ENCODE peak calls at places on chromosome 18, in seven cellular contexts. B is BJ, F is AG09319, S is HFFc6, Z is adrenal gland, K is GM12878, J is A549. D is an unnamed sample.

GRCh38 chr18:76875390-76876330 is 53.3 kb downstream of the ZNF236 start:
- DNase-seq in B (no peak), K (no peak), F (no peak), J (peak; percentile 55), S (no peak), Z (peak; percentile 29), D (no peak)

GRCh38 chr18:25724997-25725396 is 365.4 kb downstream of the SS18 start:
- DNase-seq in J (no peak), K (no peak), Z (no peak), S (no peak), B (no peak), F (no peak), D (no peak)

GRCh38 chr18:49848115-49848514 is 34.8 kb upstream of the ACAA2 start:
- DNase-seq in F (no peak), S (no peak), B (no peak), K (no peak), J (no peak), Z (no peak), D (no peak)

GRCh38 chr18:57619881-57620280 is 1.8 kb downstream of the NARS1 start:
- DNase-seq in B (no peak), Z (no peak), K (no peak), S (no peak), F (no peak), J (no peak), D (no peak)

GRCh38 chr18:47149457-47150028 is 757 bp downstream of the HDHD2 start:
- DNase-seq in J (peak; percentile 1), K (no peak), F (no peak), B (no peak), S (no peak), Z (no peak), D (no peak)

GRCh38 chr18:25230658-25231326 is 121.2 kb downstream of the ZNF521 start:
- DNase-seq in K (no peak), S (peak; percentile 74), J (peak; percentile 0), B (peak; percentile 67), F (peak; percentile 71), Z (peak; percentile 73), D (peak; percentile 52)

GRCh38 chr18:3104190-3105054 is 91.5 kb upstream of the LPIN2 start:
- DNase-seq in B (no peak), S (peak; percentile 45), Z (no peak), J (no peak), K (no peak), F (peak; percentile 65), D (no peak)

GRCh38 chr18:74674487-74674886 is 76.8 kb downstream of the ZNF407 start:
- DNase-seq in Z (no peak), B (no peak), J (no peak), F (no peak), S (no peak), K (no peak), D (no peak)

GRCh38 chr18:57813245-57813644 is 10.1 kb upstream of the ATP8B1 start:
- DNase-seq in J (peak; percentile 70), B (peak; percentile 91), K (no peak), S (peak; percentile 91), Z (no peak), F (peak; percentile 67), D (peak; percentile 92)

GRCh38 chr18:13137939-13138821 is 80.4 kb upstream of the LDLRAD4 start:
- DNase-seq in Z (peak; percentile 47), J (peak; percentile 70), B (no peak), K (peak; percentile 77), F (no peak), S (no peak), D (no peak)

GRCh38 chr18:35179906-35180305 is 60.9 kb upstream of the ZNF397 start:
- DNase-seq in K (no peak), F (no peak), B (no peak), J (no peak), S (no peak), Z (no peak), D (no peak)

GRCh38 chr18:65269375-65269774 is 481.4 kb upstream of the CDH7 start:
- DNase-seq in Z (peak; percentile 45), S (no peak), J (no peak), B (no peak), F (no peak), K (no peak), D (no peak)

GRCh38 chr18:36770315-36770946 is 58.4 kb downstream of the TPGS2 start:
- DNase-seq in S (no peak), F (no peak), Z (no peak), B (no peak), J (no peak), K (no peak), D (no peak)
- TF ChIP-seq CTCF in S (no peak), F (no peak), Z (no peak), B (no peak), J (no peak), K (no peak), D (no peak)

DNA sequence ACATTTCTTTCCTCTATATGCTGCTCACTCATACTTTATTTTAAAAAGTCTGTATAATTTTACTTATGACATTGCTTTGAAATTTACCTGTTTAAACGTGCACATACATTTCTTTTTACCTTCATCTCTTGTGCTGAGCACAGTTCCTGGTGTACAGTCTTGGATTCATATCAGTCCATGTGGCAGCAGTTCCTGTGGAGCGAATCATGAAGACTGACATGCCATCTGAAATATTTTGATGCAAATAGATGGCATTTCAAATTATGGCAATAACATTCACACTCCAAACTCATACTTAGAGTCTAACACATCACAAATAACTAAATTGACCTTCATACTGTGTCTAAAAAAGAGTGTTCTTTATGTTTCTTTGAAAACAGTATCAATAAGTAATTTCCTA is 90.3 kb upstream of the CDH2 start:
- DNase-seq in K (no peak), J (no peak), S (no peak), B (no peak), Z (no peak), F (no peak), D (no peak)
- TF ChIP-seq CTCF in K (no peak), J (no peak), S (no peak), B (no peak), Z (no peak), F (no peak), D (no peak)

GRCh38 chr18:48661421-48661820 is 122.6 kb downstream of the CTIF start:
- DNase-seq in B (no peak), Z (no peak), K (no peak), S (no peak), F (no peak), J (no peak), D (no peak)

GRCh38 chr18:48658721-48659120 is 119.9 kb downstream of the CTIF start:
- DNase-seq in K (no peak), J (no peak), B (no peak), F (no peak), Z (no peak), S (no peak), D (no peak)

GRCh38 chr18:48657446-48658120 is 118.8 kb downstream of the CTIF start:
- DNase-seq in J (no peak), S (no peak), B (no peak), K (no peak), F (no peak), Z (no peak), D (no peak)

GRCh38 chr18:48660346-48661228 is 121.8 kb downstream of the CTIF start:
- DNase-seq in B (no peak), Z (peak; percentile 49), J (no peak), S (no peak), K (no peak), F (no peak), D (no peak)

DNA sequence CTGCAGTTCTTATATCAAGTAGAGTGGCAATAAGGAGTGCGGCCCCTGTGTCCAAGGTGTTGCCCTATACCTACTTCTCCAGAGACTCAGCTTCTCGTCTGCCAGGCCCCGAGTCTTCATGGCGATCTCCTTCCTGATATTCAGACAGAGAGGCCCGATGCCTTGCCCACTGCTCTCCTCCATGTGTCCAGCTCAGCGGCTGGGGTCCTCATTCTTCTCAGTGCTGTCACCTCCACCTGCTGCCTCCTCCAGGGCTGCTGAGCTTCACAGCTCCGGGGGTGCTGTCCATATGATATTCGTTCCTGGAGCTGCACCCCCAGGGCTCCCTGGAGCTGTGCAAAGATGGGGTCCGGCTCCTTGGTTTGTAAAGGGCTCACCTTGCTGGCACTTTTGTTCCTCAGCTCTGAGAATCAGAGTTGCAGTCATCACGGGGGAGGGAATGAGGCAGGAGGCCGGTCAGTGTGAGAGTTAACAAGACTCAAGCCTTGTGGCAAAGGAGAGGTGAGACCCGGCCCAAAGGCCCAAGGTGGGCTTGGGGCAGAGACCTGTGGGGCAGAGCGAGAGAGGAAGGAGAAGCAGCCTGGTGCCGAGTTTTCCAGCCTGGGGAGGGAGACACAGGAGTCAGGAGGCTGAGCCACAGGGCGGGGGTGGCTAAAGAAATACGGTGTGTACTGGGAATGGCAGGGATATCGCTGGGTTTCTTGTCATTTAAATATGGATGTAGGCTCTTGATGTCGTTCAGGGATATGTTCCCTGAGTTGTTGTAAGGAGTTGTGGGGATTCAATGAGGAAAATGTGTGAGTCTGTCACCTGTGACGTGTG is 120.6 kb downstream of the CTIF start:
- DNase-seq in S (no peak), K (no peak), B (no peak), J (no peak), F (no peak), Z (no peak), D (no peak)
- TF ChIP-seq CTCF in S (no peak), K (no peak), B (no peak), J (no peak), F (no peak), Z (no peak), D (no peak)

GRCh38 chr18:62982600-62983251 is 267.4 kb downstream of the PHLPP1 start:
- DNase-seq in F (no peak), K (peak; percentile 7), Z (peak; percentile 66), B (no peak), S (peak; percentile 20), J (peak; percentile 44), D (no peak)
- TF ChIP-seq CTCF in F (peak; percentile 87), K (peak; percentile 82), Z (peak; percentile 82), B (peak; percentile 74), S (peak; percentile 93), J (peak; percentile 75), D (peak; percentile 67)

DNA sequence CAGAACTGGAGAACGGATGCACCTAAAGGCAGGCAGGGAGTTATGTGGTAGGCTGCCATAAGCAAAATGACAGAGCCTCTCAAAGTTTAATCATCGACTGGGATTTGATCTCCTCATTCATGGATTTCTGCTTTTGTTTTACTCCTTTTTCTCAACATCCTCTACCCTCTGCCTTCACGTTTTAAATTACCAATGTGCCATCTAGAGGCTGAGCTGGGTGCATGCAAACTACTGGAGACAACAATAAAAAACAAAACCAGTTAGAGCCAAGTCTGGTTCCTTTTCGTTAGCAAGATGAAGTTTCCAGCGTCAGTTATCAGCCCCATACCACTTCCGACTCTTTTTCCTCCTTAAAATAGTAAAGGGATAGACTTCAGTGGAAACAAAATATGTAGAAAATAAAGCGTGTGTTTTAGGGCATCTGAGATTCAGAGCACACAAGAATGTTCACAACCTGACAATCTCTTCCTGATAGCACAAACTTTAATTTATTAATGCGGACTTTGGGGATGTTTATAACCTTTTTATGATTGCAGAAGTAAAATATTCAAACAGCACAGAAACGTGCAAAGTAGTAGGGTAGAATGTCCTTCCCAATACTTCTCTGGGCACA is 117.0 kb downstream of the LAMA1 start:
- DNase-seq in F (peak; percentile 4), Z (no peak), S (no peak), K (no peak), B (no peak), J (no peak), D (no peak)
- TF ChIP-seq CTCF in F (peak; percentile 69), Z (peak; percentile 57), S (peak; percentile 33), K (no peak), B (peak; percentile 73), J (peak; percentile 29), D (peak; percentile 33)

DNA sequence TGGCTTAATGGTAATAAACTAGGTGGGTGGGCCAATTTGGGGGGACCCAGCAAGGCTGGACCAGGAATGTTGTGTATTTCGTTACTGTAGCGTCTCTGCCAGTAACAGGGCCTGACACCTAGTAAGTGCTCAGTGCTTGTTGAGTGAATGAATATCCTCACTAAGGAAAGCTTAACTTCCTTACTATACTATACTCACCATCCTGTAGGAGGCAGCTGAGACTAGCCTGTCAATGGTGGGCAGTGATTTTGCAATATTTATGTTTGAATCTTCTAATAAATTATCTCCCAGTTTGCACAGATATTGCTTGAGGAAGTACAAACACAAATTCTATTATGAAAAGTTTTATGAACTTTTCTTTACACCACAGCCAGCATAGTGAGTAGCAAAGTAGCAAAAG is 370.7 kb upstream of the SYT4 start:
- DNase-seq in J (no peak), Z (no peak), F (no peak), S (no peak), K (no peak), B (no peak), D (no peak)
- TF ChIP-seq CTCF in J (no peak), Z (no peak), F (peak; percentile 29), S (peak; percentile 13), K (no peak), B (peak; percentile 31), D (no peak)